ENCODE peak calls at places on chromosome 4, in five cellular contexts. G, P, A, Z and S are unnamed samples.

GRCh38 chr4:76723916-76724315 is 174.0 kb downstream of the SOWAHB start:
- DNase-seq in G (no peak), P (no peak), Z (no peak), A (peak), S (no peak)

GRCh38 chr4:23279377-23279988 is 586.7 kb downstream of the GBA3 start:
- DNase-seq in P (no peak), A (no peak), G (no peak), Z (no peak), S (no peak)

GRCh38 chr4:151199496-151200190 is 77.3 kb upstream of the PRSS48 start:
- DNase-seq in Z (no peak), A (peak), P (no peak), G (no peak), S (no peak)

GRCh38 chr4:3779509-3779908 is 13.3 kb downstream of the ADRA2C start:
- DNase-seq in Z (no peak), A (no peak), P (no peak), G (no peak), S (no peak)

GRCh38 chr4:171817026-171817425 is 3.8 kb downstream of the GALNTL6 start:
- DNase-seq in P (no peak), A (peak), G (no peak), Z (no peak), S (no peak)

GRCh38 chr4:743463-744211 is 38.0 kb downstream of the PCGF3 start:
- DNase-seq in Z (no peak), G (no peak), P (no peak), A (no peak), S (no peak)

GRCh38 chr4:112284662-112285411 is 867 bp downstream of the TIFA start:
- DNase-seq in Z (no peak), G (peak), A (peak), P (no peak), S (no peak)

GRCh38 chr4:88964450-88964849 is 92.5 kb downstream of the FAM13A start:
- DNase-seq in A (no peak), Z (no peak), G (peak), P (no peak), S (no peak)

GRCh38 chr4:2689825-2690700 is 66.1 kb downstream of the TNIP2 start:
- DNase-seq in Z (no peak), P (peak), G (no peak), A (no peak), S (peak)

GRCh38 chr4:125703443-125703842 is 388.7 kb downstream of the FAT4 start:
- DNase-seq in A (no peak), P (no peak), G (no peak), Z (no peak), S (no peak)

GRCh38 chr4:110049951-110050925 is 137.6 kb downstream of the EGF start:
- DNase-seq in Z (peak), G (peak), A (peak), P (no peak), S (no peak)

GRCh38 chr4:128513664-128514484 is 226.3 kb upstream of the PGRMC2 start:
- DNase-seq in A (no peak), Z (no peak), P (no peak), G (peak), S (no peak)

GRCh38 chr4:55733874-55734437 is 85.6 kb upstream of the EXOC1L start:
- DNase-seq in P (no peak), G (no peak), Z (peak), A (peak), S (no peak)

GRCh38 chr4:154560824-154561231 is 2.0 kb upstream of the FGB start:
- DNase-seq in G (no peak), Z (no peak), P (no peak), A (no peak), S (no peak)

GRCh38 chr4:176188654-176189053 is 6.7 kb downstream of the SPATA4 start:
- DNase-seq in A (no peak), G (no peak), P (no peak), Z (no peak), S (no peak)

GRCh38 chr4:1266881-1267763 is 18.2 kb upstream of the CTBP1 start:
- DNase-seq in G (peak), P (no peak), Z (no peak), A (no peak), S (no peak)

GRCh38 chr4:162499478-162499877 is 335.7 kb upstream of the FSTL5 start:
- DNase-seq in G (no peak), A (peak), Z (no peak), P (no peak), S (no peak)

GRCh38 chr4:140152760-140153418 is 1.1 kb downstream of the MAML3 start:
- DNase-seq in P (peak), G (peak), A (peak), Z (no peak), S (peak)

GRCh38 chr4:120659626-120660170 is 262.8 kb downstream of the PRDM5 start:
- DNase-seq in A (no peak), P (no peak), G (no peak), Z (no peak), S (no peak)

GRCh38 chr4:60579335-60579734 is 620.8 kb upstream of the ADGRL3 start:
- DNase-seq in Z (no peak), P (no peak), G (no peak), A (no peak), S (no peak)